ENCODE peak calls at places on chromosome X, in four cellular contexts. One of them, this sample, is unnamed.

GRCh38 chrX:74536142-74537010 is 78.0 kb downstream of the RLIM start:
- DNase-seq in GM10248: peak
- DNase-seq in nephron progenitor cell: peak
- DNase-seq in AG04450: peak
- DNase-seq in this sample: peak

GRCh38 chrX:11380187-11380586 is 87.0 kb downstream of the AMELX start:
- DNase-seq in GM10248: no peak
- DNase-seq in AG04450: no peak
- DNase-seq in nephron progenitor cell: no peak
- DNase-seq in this sample: no peak

GRCh38 chrX:120016068-120016441 is 61.4 kb downstream of the RHOXF2B start:
- DNase-seq in AG04450: no peak
- DNase-seq in nephron progenitor cell: no peak
- DNase-seq in GM10248: no peak
- DNase-seq in this sample: no peak

GRCh38 chrX:40947276-40947675 is 138.0 kb upstream of the USP9X start:
- DNase-seq in AG04450: no peak
- DNase-seq in nephron progenitor cell: no peak
- DNase-seq in GM10248: no peak
- DNase-seq in this sample: no peak

GRCh38 chrX:12779534-12779933 is 11.7 kb upstream of the PRPS2 start:
- DNase-seq in AG04450: no peak
- DNase-seq in GM10248: no peak
- DNase-seq in nephron progenitor cell: no peak
- DNase-seq in this sample: no peak

GRCh38 chrX:118423558-118423957 is 72.1 kb upstream of the DOCK11 start:
- DNase-seq in GM10248: peak
- DNase-seq in AG04450: no peak
- DNase-seq in nephron progenitor cell: no peak
- DNase-seq in this sample: no peak

GRCh38 chrX:153814591-153815315 is 15.6 kb downstream of the PDZD4 start:
- DNase-seq in AG04450: no peak
- DNase-seq in nephron progenitor cell: no peak
- DNase-seq in GM10248: no peak
- DNase-seq in this sample: no peak

GRCh38 chrX:23381688-23382087 is 47.0 kb downstream of the PTCHD1 start:
- DNase-seq in GM10248: no peak
- DNase-seq in AG04450: no peak
- DNase-seq in nephron progenitor cell: no peak
- DNase-seq in this sample: no peak

GRCh38 chrX:115393271-115393670 is 103.8 kb downstream of the LUZP4 start:
- DNase-seq in GM10248: no peak
- DNase-seq in AG04450: no peak
- DNase-seq in nephron progenitor cell: no peak
- DNase-seq in this sample: peak

GRCh38 chrX:10239611-10240064 is 82.9 kb downstream of the CLCN4 start:
- DNase-seq in nephron progenitor cell: no peak
- DNase-seq in AG04450: peak
- DNase-seq in GM10248: no peak
- DNase-seq in this sample: no peak

GRCh38 chrX:92283298-92283697 is 504.1 kb downstream of the PCDH11X start:
- DNase-seq in nephron progenitor cell: no peak
- DNase-seq in GM10248: no peak
- DNase-seq in AG04450: no peak
- DNase-seq in this sample: no peak

GRCh38 chrX:43654431-43655150 is 1.5 kb upstream of the MAOA start:
- DNase-seq in nephron progenitor cell: peak
- DNase-seq in AG04450: peak
- DNase-seq in GM10248: peak
- DNase-seq in this sample: peak

GRCh38 chrX:78796916-78797315 is 49.4 kb downstream of the LPAR4 start:
- DNase-seq in GM10248: no peak
- DNase-seq in nephron progenitor cell: no peak
- DNase-seq in AG04450: no peak
- DNase-seq in this sample: no peak

GRCh38 chrX:65517923-65518322 is 16.7 kb downstream of the LAS1L start:
- DNase-seq in GM10248: no peak
- DNase-seq in nephron progenitor cell: no peak
- DNase-seq in AG04450: no peak
- DNase-seq in this sample: no peak

GRCh38 chrX:126985027-126985426 is 165.5 kb downstream of the PRR32 start:
- DNase-seq in nephron progenitor cell: no peak
- DNase-seq in GM10248: no peak
- DNase-seq in AG04450: no peak
- DNase-seq in this sample: no peak

GRCh38 chrX:112067601-112068000 is 15.0 kb downstream of the TRPC5 start:
- DNase-seq in AG04450: no peak
- DNase-seq in nephron progenitor cell: no peak
- DNase-seq in GM10248: no peak
- DNase-seq in this sample: no peak

GRCh38 chrX:155262970-155263754 is 1.1 kb downstream of the RAB39B start:
- DNase-seq in GM10248: no peak
- DNase-seq in AG04450: no peak
- DNase-seq in nephron progenitor cell: no peak
- DNase-seq in this sample: no peak

GRCh38 chrX:96464880-96465558 is 219.6 kb upstream of the DIAPH2 start:
- DNase-seq in GM10248: no peak
- DNase-seq in nephron progenitor cell: no peak
- DNase-seq in AG04450: no peak
- DNase-seq in this sample: no peak

GRCh38 chrX:97563531-97564133 is 679.9 kb downstream of the RPA4 start:
- DNase-seq in nephron progenitor cell: no peak
- DNase-seq in AG04450: peak
- DNase-seq in GM10248: peak
- DNase-seq in this sample: peak

GRCh38 chrX:133048751-133049150 is 48.2 kb downstream of the USP26 start:
- DNase-seq in nephron progenitor cell: no peak
- DNase-seq in GM10248: no peak
- DNase-seq in AG04450: no peak
- DNase-seq in this sample: no peak

GRCh38 chrX:10190367-10190766 is 33.6 kb downstream of the CLCN4 start:
- DNase-seq in GM10248: peak
- DNase-seq in AG04450: peak
- DNase-seq in nephron progenitor cell: peak
- DNase-seq in this sample: peak

GRCh38 chrX:129688097-129688496 is 33.3 kb upstream of the APLN start:
- DNase-seq in GM10248: no peak
- DNase-seq in AG04450: no peak
- DNase-seq in nephron progenitor cell: no peak
- DNase-seq in this sample: no peak

GRCh38 chrX:22603060-22603459 is 330.3 kb downstream of the CBLL2 start:
- DNase-seq in AG04450: no peak
- DNase-seq in GM10248: no peak
- DNase-seq in nephron progenitor cell: no peak
- DNase-seq in this sample: no peak

GRCh38 chrX:43939187-43939926 is 33.8 kb downstream of the NDP start:
- DNase-seq in nephron progenitor cell: no peak
- DNase-seq in AG04450: no peak
- DNase-seq in GM10248: no peak
- DNase-seq in this sample: no peak

GRCh38 chrX:97616883-97617510 is 733.3 kb downstream of the RPA4 start:
- DNase-seq in GM10248: peak
- DNase-seq in nephron progenitor cell: no peak
- DNase-seq in AG04450: peak
- DNase-seq in this sample: peak

GRCh38 chrX:40101430-40101802 is 3.7 kb upstream of the BCOR start:
- DNase-seq in nephron progenitor cell: no peak
- DNase-seq in GM10248: no peak
- DNase-seq in AG04450: no peak
- DNase-seq in this sample: no peak

GRCh38 chrX:17788439-17788838 is 51.1 kb downstream of the SCML1 start:
- DNase-seq in nephron progenitor cell: peak
- DNase-seq in AG04450: no peak
- DNase-seq in GM10248: peak
- DNase-seq in this sample: peak

GRCh38 chrX:7233632-7234406 is 85.9 kb upstream of the PUDP start:
- DNase-seq in nephron progenitor cell: no peak
- DNase-seq in AG04450: no peak
- DNase-seq in GM10248: no peak
- DNase-seq in this sample: no peak

GRCh38 chrX:57772637-57773036 is 92.6 kb upstream of the NLRP2B start:
- DNase-seq in AG04450: no peak
- DNase-seq in nephron progenitor cell: no peak
- DNase-seq in GM10248: no peak
- DNase-seq in this sample: no peak

GRCh38 chrX:153781428-153782047 is 697 bp downstream of the SRPK3 start:
- DNase-seq in GM10248: no peak
- DNase-seq in nephron progenitor cell: no peak
- DNase-seq in AG04450: no peak
- DNase-seq in this sample: no peak

GRCh38 chrX:87397103-87397886 is 120.3 kb upstream of the KLHL4 start:
- DNase-seq in AG04450: no peak
- DNase-seq in nephron progenitor cell: no peak
- DNase-seq in GM10248: no peak
- DNase-seq in this sample: no peak

GRCh38 chrX:71128915-71129765 is 10.7 kb downstream of the MED12 start:
- DNase-seq in AG04450: no peak
- DNase-seq in GM10248: peak
- DNase-seq in nephron progenitor cell: peak
- DNase-seq in this sample: peak

GRCh38 chrX:14351889-14352288 is 177.4 kb upstream of the GLRA2 start:
- DNase-seq in GM10248: no peak
- DNase-seq in AG04450: no peak
- DNase-seq in nephron progenitor cell: no peak
- DNase-seq in this sample: no peak

GRCh38 chrX:12711435-12712040 is 79.7 kb upstream of the PRPS2 start:
- DNase-seq in nephron progenitor cell: no peak
- DNase-seq in GM10248: no peak
- DNase-seq in AG04450: no peak
- DNase-seq in this sample: no peak

GRCh38 chrX:41384041-41384705 is 50.2 kb downstream of the DDX3X start:
- DNase-seq in nephron progenitor cell: no peak
- DNase-seq in GM10248: no peak
- DNase-seq in AG04450: peak
- DNase-seq in this sample: peak

GRCh38 chrX:46770817-46771163 is 11.9 kb upstream of the SLC9A7 start:
- DNase-seq in AG04450: peak
- DNase-seq in nephron progenitor cell: no peak
- DNase-seq in GM10248: no peak
- DNase-seq in this sample: peak

GRCh38 chrX:103774070-103774642 is 2.5 kb upstream of the PLP1 start:
- DNase-seq in GM10248: no peak
- DNase-seq in nephron progenitor cell: no peak
- DNase-seq in AG04450: no peak
- DNase-seq in this sample: peak
- TF ChIP-seq CTCF in GM10248: no peak
- TF ChIP-seq CTCF in nephron progenitor cell: no peak
- TF ChIP-seq CTCF in AG04450: peak
- TF ChIP-seq CTCF in this sample: peak

DNA sequence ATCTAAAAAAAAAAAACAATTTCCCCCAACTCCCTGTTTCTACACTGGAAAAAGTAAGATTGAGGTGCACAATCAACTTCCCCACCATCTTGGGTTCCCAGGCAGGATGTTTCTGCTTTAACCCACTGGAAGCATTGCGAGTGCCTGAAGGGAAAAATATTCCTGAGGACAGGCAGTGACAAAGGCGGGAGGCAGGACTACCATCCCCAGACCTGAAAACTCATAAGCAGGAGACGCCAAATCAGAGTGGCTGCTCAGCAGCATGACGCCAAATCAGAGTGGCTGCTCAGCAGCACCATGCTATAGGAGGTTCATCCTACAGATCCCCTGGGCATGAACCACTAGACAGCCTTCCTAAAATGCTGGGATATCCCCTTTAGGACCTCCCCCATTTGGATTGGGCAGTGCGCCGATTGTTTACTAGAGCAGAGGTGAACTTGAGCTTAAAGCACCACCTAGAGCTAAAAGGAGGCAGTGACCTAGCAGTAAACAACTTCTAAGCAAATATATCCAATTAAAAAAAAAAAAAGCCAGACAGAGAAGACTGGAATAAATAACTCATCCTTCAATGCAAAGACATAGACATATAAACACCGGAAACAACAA is 35.0 kb upstream of the GK start:
- DNase-seq in GM10248: no peak
- DNase-seq in AG04450: no peak
- DNase-seq in nephron progenitor cell: no peak
- DNase-seq in this sample: no peak
- TF ChIP-seq CTCF in GM10248: no peak
- TF ChIP-seq CTCF in AG04450: no peak
- TF ChIP-seq CTCF in nephron progenitor cell: no peak
- TF ChIP-seq CTCF in this sample: no peak

DNA sequence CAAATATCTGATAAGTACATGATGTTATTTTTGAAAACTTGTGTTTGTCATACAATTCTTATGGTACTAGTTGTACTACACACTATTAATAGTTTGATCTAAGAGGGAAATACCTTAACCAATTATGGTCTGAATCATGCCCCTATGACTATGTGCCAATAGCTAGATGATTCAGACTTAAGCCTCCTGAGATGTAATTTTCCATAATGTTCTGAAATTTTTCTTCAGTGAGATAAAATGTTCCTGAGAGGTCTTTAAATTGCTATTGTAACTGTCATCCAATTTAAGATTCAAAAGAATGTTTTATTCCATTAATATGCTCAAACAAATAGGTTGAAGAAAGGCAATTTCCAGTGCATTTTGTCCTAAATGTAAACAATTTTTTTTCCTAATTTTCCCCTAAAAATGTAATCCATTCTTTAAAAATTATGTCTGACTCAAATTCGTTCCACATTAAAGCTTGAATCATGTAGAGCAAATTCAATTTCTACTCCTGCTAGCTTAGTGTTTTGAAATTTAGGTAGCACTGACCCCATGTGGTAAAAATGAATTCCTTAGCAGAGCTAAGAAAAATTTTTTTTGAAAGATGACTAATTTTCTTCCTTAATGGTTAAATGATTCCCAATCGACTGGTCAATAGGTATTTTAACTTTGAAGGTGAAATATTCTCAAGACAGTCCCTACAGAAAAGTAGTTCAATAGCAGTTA is 49.1 kb downstream of the APOOL start:
- DNase-seq in GM10248: no peak
- DNase-seq in AG04450: peak
- DNase-seq in nephron progenitor cell: no peak
- DNase-seq in this sample: peak
- TF ChIP-seq CTCF in GM10248: no peak
- TF ChIP-seq CTCF in AG04450: peak
- TF ChIP-seq CTCF in nephron progenitor cell: no peak
- TF ChIP-seq CTCF in this sample: peak

GRCh38 chrX:1582686-1583437 is 8.5 kb upstream of the AKAP17A start:
- DNase-seq in nephron progenitor cell: no peak
- DNase-seq in GM10248: peak
- DNase-seq in AG04450: no peak
- DNase-seq in this sample: no peak
- TF ChIP-seq CTCF in nephron progenitor cell: no peak
- TF ChIP-seq CTCF in GM10248: peak
- TF ChIP-seq CTCF in AG04450: no peak
- TF ChIP-seq CTCF in this sample: no peak

This sample was measured in astrocyte of the cerebellum.